ENCODE peak calls at places on chromosomes 11 and 22, in eight cellular contexts. Z, S, A, L, V, K, E and M are unnamed samples.

GRCh38 chr11:125373426-125374391 is 122.4 kb downstream of the FEZ1 start:
- DNase-seq in A (no peak), E (peak), L (peak), S (no peak), K (no peak), V (no peak), Z (no peak), M (no peak)

GRCh38 chr22:41512421-41513194 is 31.7 kb downstream of the POLR3H start:
- DNase-seq in Z (peak), A (peak), K (no peak), S (peak), L (peak), V (no peak), E (no peak), M (no peak)

GRCh38 chr22:36910461-36910860 is 3.0 kb upstream of the CSF2RB start:
- DNase-seq in Z (no peak), L (no peak), V (no peak), E (no peak), S (no peak), A (no peak), K (no peak), M (no peak)

GRCh38 chr11:96146765-96147164 is 196.2 kb downstream of the MAML2 start:
- DNase-seq in V (no peak), E (no peak), Z (no peak), S (no peak), K (no peak), L (no peak), A (no peak), M (no peak)

GRCh38 chr11:73141309-73142127 is 600 bp downstream of the FCHSD2 start:
- DNase-seq in A (peak), S (peak), K (peak), E (peak), Z (peak), V (peak), L (peak), M (no peak)

GRCh38 chr11:12318791-12319733 is 58.3 kb upstream of the PARVA start:
- DNase-seq in A (no peak), L (peak), Z (no peak), S (no peak), V (peak), E (no peak), K (no peak), M (no peak)

GRCh38 chr11:34274712-34275398 is 83.0 kb downstream of the ABTB2 start:
- DNase-seq in L (peak), S (no peak), Z (peak), A (peak), V (no peak), E (peak), K (peak), M (peak)

GRCh38 chr11:114099392-114100178 is 40.1 kb downstream of the ZBTB16 start:
- DNase-seq in V (no peak), Z (no peak), L (peak), K (no peak), S (no peak), E (no peak), A (no peak), M (no peak)

GRCh38 chr11:76653674-76654309 is 16.8 kb downstream of the LRRC32 start:
- DNase-seq in Z (peak), K (peak), S (no peak), V (no peak), L (peak), A (no peak), E (peak), M (no peak)

GRCh38 chr22:19666663-19667593 is 47.4 kb upstream of the SEPTIN5 start:
- DNase-seq in Z (no peak), S (no peak), K (no peak), L (peak), A (no peak), E (no peak), V (no peak), M (no peak)

GRCh38 chr22:17237031-17237668 is 17.9 kb upstream of the ADA2 start:
- DNase-seq in L (no peak), S (no peak), K (peak), A (no peak), Z (no peak), E (no peak), V (no peak), M (no peak)

GRCh38 chr11:68164437-68164836 is 43.2 kb upstream of the CHKA start:
- DNase-seq in S (no peak), A (no peak), E (no peak), V (no peak), Z (peak), K (no peak), L (peak), M (no peak)

GRCh38 chr11:95230054-95231034 is 658 bp downstream of the SESN3 start:
- DNase-seq in S (peak), Z (peak), V (no peak), K (no peak), E (peak), L (peak), A (no peak), M (no peak)